ENCODE peak calls at places on chromosomes 11 and 22, in ten cellular contexts. A is CD4-positive, CD25-positive, alpha-beta regulatory T cell; G is endothelial cell of umbilical vein; F is DND-41; T is IMR-90; K is HCT116; I is right lobe of liver; H is naive thymus-derived CD4-positive, alpha-beta T cell; M is mammary epithelial cell; Z is prostate gland. Y is an unnamed sample.
A peak's percentile ranks its signal among the peaks of the same experiment; 100 is the strongest.

GRCh38 chr11:27230175-27230565 is 132.8 kb downstream of the CCDC34 start:
- DNase-seq in A (no peak), G (no peak), F (no peak), T (no peak), K (no peak), I (no peak), H (no peak), M (no peak), Z (no peak), Y (no peak)

GRCh38 chr11:3073029-3073435 is 15.8 kb upstream of the CARS1 start:
- DNase-seq in A (no peak), G (peak; percentile 95), F (no peak), T (peak; percentile 17), K (no peak), I (no peak), H (no peak), M (no peak), Z (no peak), Y (no peak)

GRCh38 chr22:29030016-29030617 is 31.5 kb downstream of the C22orf31 start:
- DNase-seq in A (no peak), G (no peak), F (no peak), T (no peak), K (peak; percentile 50), I (no peak), H (no peak), M (peak; percentile 94), Z (no peak), Y (no peak)

GRCh38 chr22:47291565-47292495 is 529.4 kb downstream of the TBC1D22A start:
- DNase-seq in A (no peak), G (no peak), F (no peak), T (no peak), K (no peak), I (no peak), H (no peak), M (no peak), Z (no peak), Y (no peak)

GRCh38 chr11:126919147-126919823 is 81.3 kb downstream of the KIRREL3 start:
- DNase-seq in A (no peak), G (no peak), F (no peak), T (no peak), K (no peak), I (no peak), H (no peak), M (no peak), Z (no peak), Y (no peak)

GRCh38 chr22:44957267-44957905 is 52.4 kb downstream of the PHF21B start:
- DNase-seq in A (no peak), G (no peak), F (no peak), T (peak; percentile 6), K (no peak), I (no peak), H (no peak), M (no peak), Z (no peak), Y (no peak)

GRCh38 chr22:21031545-21032036 is 770 bp downstream of the SLC7A4 start:
- DNase-seq in A (no peak), G (no peak), F (no peak), T (no peak), K (no peak), I (no peak), H (no peak), M (no peak), Z (no peak), Y (no peak)

GRCh38 chr11:12769834-12770345 is 95.7 kb downstream of the TEAD1 start:
- DNase-seq in A (no peak), G (peak; percentile 63), F (no peak), T (peak; percentile 75), K (peak; percentile 18), I (no peak), H (no peak), M (peak; percentile 81), Z (no peak), Y (no peak)

GRCh38 chr11:36254739-36255138 is 34.5 kb downstream of the COMMD9 start:
- DNase-seq in A (no peak), G (peak; percentile 16), F (no peak), T (peak; percentile 36), K (no peak), I (no peak), H (no peak), M (peak; percentile 50), Z (no peak), Y (no peak)

GRCh38 chr11:44133335-44133946 is 38.0 kb downstream of the EXT2 start:
- DNase-seq in A (no peak), G (peak; percentile 64), F (no peak), T (peak; percentile 59), K (no peak), I (no peak), H (no peak), M (no peak), Z (no peak), Y (no peak)

GRCh38 chr11:67372993-67373915 is at the start of gene CLCF1:
- DNase-seq in A (peak; percentile 82), G (no peak), F (peak; percentile 78), T (peak; percentile 81), K (no peak), I (peak; percentile 80), H (peak; percentile 57), M (peak; percentile 79), Z (no peak), Y (peak; percentile 94)

GRCh38 chr11:57203359-57203758 is 21.6 kb downstream of the LRRC55 start:
- DNase-seq in A (no peak), G (peak; percentile 60), F (no peak), T (peak; percentile 48), K (no peak), I (peak; percentile 35), H (no peak), M (no peak), Z (no peak), Y (peak; percentile 95)

GRCh38 chr11:2146051-2146450 is 6.9 kb upstream of the IGF2 start:
- DNase-seq in A (no peak), G (no peak), F (no peak), T (no peak), K (no peak), I (no peak), H (no peak), M (no peak), Z (no peak), Y (no peak)

GRCh38 chr11:4467043-4467442 is 15.4 kb upstream of the OR52K1 start:
- DNase-seq in A (no peak), G (no peak), F (no peak), T (no peak), K (no peak), I (no peak), H (no peak), M (no peak), Z (no peak), Y (no peak)
- H3K4me1 ChIP-seq in A (no peaks in the 10 kb centered on the region), G (no peaks in the 10 kb centered on the region), F (no peaks in the 10 kb centered on the region), T (no peaks in the 10 kb centered on the region), K (no peaks in the 10 kb centered on the region), I (no peaks in the 10 kb centered on the region), H (no peaks in the 10 kb centered on the region), M (no peaks in the 10 kb centered on the region), Z (no peaks in the 10 kb centered on the region), Y (no peaks in the 10 kb centered on the region)

GRCh38 chr11:76205252-76206076 is 838 bp downstream of the WNT11 start:
- DNase-seq in A (no peak), G (no peak), F (no peak), T (no peak), K (no peak), I (no peak), H (peak; percentile 3), M (no peak), Z (no peak), Y (peak; percentile 63)
- H3K27ac ChIP-seq in A (no peak overlapping the region), G (no peak overlapping the region), F (no peak overlapping the region), T (no peak overlapping the region), K (no peak overlapping the region), I (no peak overlapping the region), H (no peak overlapping the region), M (no peak overlapping the region), Z (no peak overlapping the region), Y (no peak overlapping the region)

GRCh38 chr11:63906585-63906984 is 10.4 kb downstream of the RCOR2 start:
- DNase-seq in A (peak; percentile 62), G (no peak), F (peak; percentile 44), T (peak; percentile 13), K (no peak), I (no peak), H (peak; percentile 65), M (no peak), Z (no peak), Y (no peak)

GRCh38 chr11:63903884-63904283 is 13.1 kb downstream of the RCOR2 start:
- DNase-seq in A (no peak), G (no peak), F (no peak), T (no peak), K (no peak), I (no peak), H (no peak), M (no peak), Z (no peak), Y (no peak)

GRCh38 chr11:63906087-63906486 is 10.9 kb downstream of the RCOR2 start:
- DNase-seq in A (no peak), G (no peak), F (no peak), T (no peak), K (no peak), I (no peak), H (no peak), M (no peak), Z (no peak), Y (no peak)

GRCh38 chr11:63904743-63905142 is 12.2 kb downstream of the RCOR2 start:
- DNase-seq in A (no peak), G (no peak), F (no peak), T (no peak), K (no peak), I (no peak), H (no peak), M (no peak), Z (no peak), Y (no peak)

GRCh38 chr11:63905179-63905578 is 11.8 kb downstream of the RCOR2 start:
- DNase-seq in A (no peak), G (no peak), F (no peak), T (peak; percentile 19), K (no peak), I (no peak), H (no peak), M (no peak), Z (no peak), Y (no peak)
- H3K4me1 ChIP-seq in A (no peaks in the 10 kb centered on the region), G (no peaks in the 10 kb centered on the region), F (no peaks in the 10 kb centered on the region), T (no peaks in the 10 kb centered on the region), K (no peaks in the 10 kb centered on the region), I (no peaks in the 10 kb centered on the region), H (no peaks in the 10 kb centered on the region), M (no peaks in the 10 kb centered on the region), Z (no peaks in the 10 kb centered on the region), Y (no peaks in the 10 kb centered on the region)

GRCh38 chr11:47180006-47180787 is 3.5 kb upstream of the ARFGAP2 start:
- DNase-seq in A (no peak), G (no peak), F (no peak), T (no peak), K (no peak), I (no peak), H (no peak), M (no peak), Z (no peak), Y (no peak)

GRCh38 chr11:47177846-47178245 is 1.2 kb upstream of the ARFGAP2 start:
- DNase-seq in A (no peak), G (no peak), F (no peak), T (no peak), K (no peak), I (peak; percentile 64), H (no peak), M (no peak), Z (no peak), Y (peak; percentile 79)

GRCh38 chr11:47178305-47178704 is 1.6 kb upstream of the ARFGAP2 start:
- DNase-seq in A (no peak), G (no peak), F (no peak), T (no peak), K (no peak), I (no peak), H (no peak), M (no peak), Z (no peak), Y (no peak)

GRCh38 chr11:47179655-47179991 is 2.9 kb upstream of the ARFGAP2 start:
- DNase-seq in A (peak; percentile 23), G (peak; percentile 52), F (peak; percentile 67), T (peak; percentile 35), K (no peak), I (no peak), H (peak; percentile 28), M (no peak), Z (no peak), Y (no peak)

GRCh38 chr11:47178737-47179654 is 2.3 kb upstream of the ARFGAP2 start:
- DNase-seq in A (no peak), G (no peak), F (no peak), T (no peak), K (no peak), I (no peak), H (no peak), M (no peak), Z (no peak), Y (no peak)
- H3K27ac ChIP-seq in A (peak overlapping the region; percentile 93), G (no peak overlapping the region), F (no peak overlapping the region), T (no peak overlapping the region), K (no peak overlapping the region), I (peak overlapping the region; percentile 96), H (no peak overlapping the region), M (no peak overlapping the region), Z (no peak overlapping the region), Y (no peak overlapping the region)